ENCODE peak calls at places on chromosomes 11 and 22, in eight cellular contexts. C is OCI-LY7; B is fibroblast of lung; U is IMR-90; I is CD8-positive, alpha-beta T cell; P is PC-9; D is MM.1S; R is kidney. L is an unnamed sample.
A peak's percentile ranks its signal among the peaks of the same experiment; 100 is the strongest.

GRCh38 chr11:26227883-26228502 is 103.9 kb upstream of the ANO3 start:
- DNase-seq in R (no peak), C (peak; percentile 7), D (peak; percentile 91), P (no peak), B (peak; percentile 51), I (no peak), U (no peak), L (no peak)

GRCh38 chr11:48079602-48080001 is 99.2 kb downstream of the PTPRJ start:
- DNase-seq in R (no peak), B (no peak), I (no peak), D (no peak), U (no peak), P (no peak), C (no peak), L (no peak)

GRCh38 chr11:62575156-62575555 is 1.5 kb upstream of the EEF1G start:
- DNase-seq in R (peak; percentile 74), C (no peak), U (no peak), I (no peak), B (no peak), P (no peak), D (no peak), L (no peak)

GRCh38 chr22:47206819-47207218 is 444.4 kb downstream of the TBC1D22A start:
- DNase-seq in P (no peak), D (no peak), R (peak; percentile 18), C (no peak), B (no peak), I (no peak), U (no peak), L (no peak)

GRCh38 chr11:75919525-75919924 is 104.5 kb downstream of the UVRAG start:
- DNase-seq in U (peak; percentile 20), P (no peak), R (no peak), C (peak; percentile 19), D (no peak), I (no peak), B (peak; percentile 61), L (no peak)

GRCh38 chr11:125550780-125551179 is 18.5 kb upstream of the EI24 start:
- DNase-seq in P (no peak), I (no peak), U (no peak), R (no peak), D (no peak), C (no peak), B (no peak), L (no peak)

GRCh38 chr11:45145421-45146071 is 893 bp upstream of the PRDM11 start:
- DNase-seq in D (no peak), C (no peak), B (peak; percentile 54), U (peak; percentile 35), R (peak; percentile 82), I (no peak), P (no peak), L (no peak)

GRCh38 chr11:46669606-46670243 is 30.7 kb downstream of the ARHGAP1 start:
- DNase-seq in R (no peak), P (no peak), C (peak; percentile 31), U (no peak), I (no peak), D (no peak), B (no peak), L (no peak)

GRCh38 chr22:42022162-42022847 is 23.7 kb downstream of the WBP2NL start:
- DNase-seq in B (no peak), P (peak; percentile 89), C (peak; percentile 40), U (no peak), R (no peak), I (no peak), D (peak; percentile 23), L (no peak)

GRCh38 chr22:33049125-33049729 is 9.0 kb downstream of the SYN3 start:
- DNase-seq in C (peak; percentile 86), D (peak; percentile 55), P (peak; percentile 50), I (peak; percentile 54), R (peak; percentile 86), B (peak; percentile 77), U (peak; percentile 67), L (peak; percentile 46)

GRCh38 chr22:35638408-35638807 is 9.8 kb upstream of the APOL6 start:
- DNase-seq in R (peak; percentile 94), U (peak; percentile 90), I (no peak), B (peak; percentile 95), P (no peak), C (no peak), D (no peak), L (no peak)

DNA sequence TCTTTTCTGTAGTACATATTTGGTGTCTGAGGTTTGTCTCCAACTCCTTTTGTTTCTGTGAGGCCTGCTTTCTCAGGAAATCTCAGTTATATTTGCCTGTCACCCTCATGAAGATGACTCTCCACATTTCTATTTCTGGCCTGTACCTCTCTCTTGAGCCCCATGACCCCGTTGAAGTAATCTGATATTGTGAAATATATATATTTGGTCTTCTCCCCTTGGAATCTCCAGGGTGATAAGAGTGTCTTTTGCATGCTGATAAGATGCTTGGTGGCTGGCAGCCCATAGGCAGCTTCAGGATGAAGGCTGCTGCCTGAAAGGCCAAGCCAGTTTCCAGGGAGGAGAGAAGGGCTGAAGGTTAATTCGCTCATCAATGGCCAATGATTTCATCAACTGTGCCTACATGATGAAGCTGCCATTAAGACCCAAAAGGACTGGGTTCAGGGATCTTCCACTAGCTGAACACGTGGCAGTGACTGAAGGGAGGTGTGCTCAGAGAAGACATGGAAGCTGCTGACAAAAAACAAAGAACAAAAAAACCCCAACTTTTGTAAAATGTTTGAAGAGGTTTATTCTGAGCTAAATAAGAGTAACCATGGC is 67.4 kb downstream of the MICAL2 start:
- DNase-seq in R (no peak), U (peak; percentile 71), I (no peak), C (no peak), B (no peak), P (peak; percentile 41), D (no peak), L (no peak)
- H3K27ac ChIP-seq in R (no peak overlapping the region), U (peak overlapping the region; percentile 93), I (no peak overlapping the region), C (no peak overlapping the region), B (peak overlapping the region; percentile 67), P (peak overlapping the region; percentile 96), D (no peak overlapping the region), L (no peak overlapping the region)

DNA sequence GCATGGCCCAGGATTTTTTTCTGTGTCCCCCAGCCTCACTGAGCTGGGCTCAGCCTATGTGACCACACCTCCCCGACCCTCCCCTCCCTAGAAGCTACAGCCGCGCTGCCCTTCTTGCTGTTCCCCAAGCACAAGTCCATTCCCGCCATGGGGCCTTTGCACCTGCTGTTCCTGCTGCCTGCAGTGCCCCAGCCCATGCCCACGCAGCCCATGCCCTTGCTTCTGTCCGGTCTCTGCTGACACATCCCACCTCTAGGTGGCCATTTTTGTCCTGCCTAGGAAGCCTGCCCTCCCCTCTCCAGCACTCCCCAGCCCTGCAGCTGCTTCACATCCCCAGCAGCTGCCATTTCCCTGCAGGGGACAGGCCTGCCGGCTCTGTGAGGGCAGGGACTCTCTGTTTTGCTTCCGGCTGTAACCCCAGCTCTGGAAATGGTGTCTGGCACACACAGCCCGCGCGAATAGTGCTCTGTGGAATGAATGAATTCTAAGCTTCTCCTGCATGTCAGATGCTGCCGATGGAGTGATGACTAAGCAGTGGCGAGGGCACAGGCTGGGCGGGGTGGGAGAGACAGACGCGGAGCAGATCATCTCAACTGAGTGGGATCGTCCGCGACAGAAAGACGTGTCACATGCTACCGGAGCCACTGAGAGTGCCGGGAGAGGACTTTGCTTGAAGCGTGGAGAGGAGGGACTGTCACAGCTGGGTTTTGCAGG is 334.3 kb downstream of the CTTN start:
- DNase-seq in B (no peak), C (no peak), P (no peak), R (peak; percentile 61), D (no peak), I (no peak), U (no peak), L (no peak)
- H3K9me3 ChIP-seq in B (no peaks in the 10 kb centered on the region), C (no peaks in the 10 kb centered on the region), P (no peaks in the 10 kb centered on the region), R (no peaks in the 10 kb centered on the region), D (no peaks in the 10 kb centered on the region), I (no peaks in the 10 kb centered on the region), U (no peaks in the 10 kb centered on the region), L (no peaks in the 10 kb centered on the region)

GRCh38 chr11:132347156-132348090 is 977.0 kb downstream of the NTM start:
- DNase-seq in U (no peak), I (no peak), D (peak; percentile 75), C (no peak), B (no peak), R (no peak), P (no peak), L (no peak)

GRCh38 chr11:132342408-132342807 is 972.0 kb downstream of the NTM start:
- DNase-seq in D (no peak), R (no peak), B (no peak), P (no peak), I (no peak), U (no peak), C (no peak), L (no peak)

GRCh38 chr11:132346558-132347148 is 976.2 kb downstream of the NTM start:
- DNase-seq in B (no peak), R (no peak), I (no peak), C (no peak), U (no peak), D (no peak), P (no peak), L (no peak)

GRCh38 chr11:132337819-132338416 is 967.5 kb downstream of the NTM start:
- DNase-seq in I (no peak), D (peak; percentile 58), U (no peak), B (no peak), R (no peak), P (no peak), C (no peak), L (no peak)

DNA sequence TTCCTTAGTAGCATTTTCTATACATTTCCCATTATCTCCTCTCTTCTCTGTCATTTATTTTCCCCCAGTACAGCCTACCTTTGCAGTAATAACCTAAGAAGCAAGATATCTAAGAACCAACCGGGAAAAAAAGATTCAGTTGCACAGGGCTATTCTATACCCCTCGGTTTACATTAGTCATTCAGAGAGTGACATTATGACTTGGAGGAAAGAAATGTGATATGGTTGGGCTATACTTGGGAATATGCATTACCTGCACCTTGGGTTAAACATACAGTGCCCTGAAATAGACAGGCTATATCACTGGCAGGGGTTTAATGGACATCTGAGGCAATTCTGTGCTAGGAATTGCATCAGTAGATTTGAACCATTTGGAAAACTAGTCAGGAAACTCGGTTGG is 973.0 kb downstream of the NTM start:
- DNase-seq in D (no peak), I (no peak), B (no peak), U (no peak), C (no peak), R (no peak), P (no peak), L (no peak)
- H3K27ac ChIP-seq in D (no peak overlapping the region), I (no peak overlapping the region), B (no peak overlapping the region), U (no peak overlapping the region), C (no peak overlapping the region), R (no peak overlapping the region), P (no peak overlapping the region), L (no peak overlapping the region)

GRCh38 chr22:48874956-48875355 is 952.7 kb downstream of the BRD1 start:
- DNase-seq in B (no peak), I (no peak), D (no peak), C (no peak), U (no peak), P (no peak), R (no peak), L (no peak)

GRCh38 chr22:48869788-48870187 is 957.9 kb downstream of the BRD1 start:
- DNase-seq in P (no peak), B (no peak), U (no peak), D (no peak), I (no peak), R (no peak), C (no peak), L (no peak)

GRCh38 chr22:48871176-48871840 is 956.4 kb downstream of the BRD1 start:
- DNase-seq in C (no peak), U (no peak), P (no peak), R (peak; percentile 46), D (no peak), I (no peak), B (no peak), L (no peak)

GRCh38 chr22:48870436-48870835 is 957.2 kb downstream of the BRD1 start:
- DNase-seq in D (no peak), R (peak; percentile 53), C (no peak), B (no peak), I (no peak), P (no peak), U (no peak), L (no peak)

GRCh38 chr22:48872271-48873260 is 955.1 kb downstream of the BRD1 start:
- DNase-seq in B (no peak), P (no peak), U (no peak), D (no peak), R (peak; percentile 9), C (no peak), I (no peak), L (no peak)
- H3K9me3 ChIP-seq in B (no peaks in the 10 kb centered on the region), P (no peaks in the 10 kb centered on the region), U (peaks cover 33% of the 10 kb centered on the region), D (no peaks in the 10 kb centered on the region), R (no peaks in the 10 kb centered on the region), C (no peaks in the 10 kb centered on the region), I (no peaks in the 10 kb centered on the region), L (no peaks in the 10 kb centered on the region)

L was measured in naive thymus-derived CD4-positive, alpha-beta T cell.